ENCODE peak calls at places on chromosomes 3 and 15, in eight cellular contexts. S, Z, W, Y, E, L, M and N are unnamed samples.
A peak's percentile ranks its signal among the peaks of the same experiment; 100 is the strongest.

GRCh38 chr3:104988491-104988890 is 378.2 kb upstream of the ALCAM start:
- DNase-seq in L (no peak), Z (no peak), S (no peak), Y (no peak), W (no peak), E (no peak), M (no peak), N (no peak)

GRCh38 chr3:152318512-152318911 is 49.8 kb downstream of the MBNL1 start:
- DNase-seq in Y (no peak), M (no peak), Z (no peak), L (no peak), W (no peak), E (no peak), S (no peak), N (no peak)

GRCh38 chr15:80750591-80750990 is 28.6 kb upstream of the CEMIP start:
- DNase-seq in E (peak; percentile 40), S (no peak), L (no peak), W (no peak), Y (no peak), Z (no peak), M (peak; percentile 59), N (no peak)

GRCh38 chr3:14628406-14628805 is 23.2 kb upstream of the CCDC174 start:
- DNase-seq in E (no peak), W (no peak), L (no peak), Y (no peak), M (no peak), S (no peak), Z (no peak), N (no peak)

GRCh38 chr3:14649466-14649865 is 2.1 kb upstream of the CCDC174 start:
- DNase-seq in S (no peak), W (no peak), E (no peak), Y (no peak), L (no peak), M (no peak), Z (no peak), N (no peak)

GRCh38 chr3:197590313-197590962 is 34.7 kb upstream of the BDH1 start:
- DNase-seq in E (no peak), Y (peak; percentile 61), Z (peak; percentile 50), L (no peak), M (no peak), S (no peak), W (no peak), N (no peak)

GRCh38 chr15:31440754-31441298 is 114.2 kb downstream of the KLF13 start:
- DNase-seq in W (peak; percentile 65), Z (peak; percentile 25), E (peak; percentile 14), Y (peak; percentile 42), S (peak; percentile 86), L (peak; percentile 72), M (no peak), N (peak; percentile 29)

GRCh38 chr3:58526124-58526957 is 10.6 kb downstream of the ACOX2 start:
- DNase-seq in E (peak; percentile 92), S (no peak), Y (no peak), L (no peak), W (no peak), M (peak; percentile 89), Z (no peak), N (peak; percentile 96)

GRCh38 chr3:171525437-171525836 is 65.2 kb upstream of the TNIK start:
- DNase-seq in L (no peak), Y (no peak), Z (no peak), W (no peak), E (no peak), M (no peak), S (no peak), N (no peak)

GRCh38 chr3:39180546-39181346 is 11.6 kb downstream of the XIRP1 start:
- DNase-seq in Z (peak; percentile 93), E (peak; percentile 87), W (peak; percentile 91), Y (peak; percentile 97), S (peak; percentile 95), L (peak; percentile 91), M (peak; percentile 57), N (peak; percentile 85)

GRCh38 chr3:154229217-154229590 is 95.1 kb downstream of the DHX36 start:
- DNase-seq in W (no peak), M (peak; percentile 12), E (no peak), L (no peak), Y (no peak), Z (no peak), S (no peak), N (no peak)

GRCh38 chr15:58396181-58396580 is 35.6 kb upstream of the LIPC start:
- DNase-seq in E (peak; percentile 84), W (no peak), S (no peak), M (peak; percentile 84), L (no peak), Z (no peak), Y (no peak), N (peak; percentile 90)

GRCh38 chr3:197458906-197459470 is 96.8 kb downstream of the BDH1 start:
- DNase-seq in Y (no peak), E (no peak), Z (no peak), W (no peak), M (no peak), L (no peak), S (no peak), N (no peak)

GRCh38 chr3:165259518-165260193 is 63.5 kb upstream of the SLITRK3 start:
- DNase-seq in W (no peak), S (no peak), L (no peak), E (peak; percentile 41), Z (no peak), M (peak; percentile 10), Y (no peak), N (peak; percentile 59)

GRCh38 chr15:80517290-80517689 is 113.1 kb downstream of the ARNT2 start:
- DNase-seq in Z (no peak), W (no peak), L (no peak), S (no peak), M (no peak), E (no peak), Y (no peak), N (no peak)

GRCh38 chr3:133574260-133574881 is 885 bp downstream of the CDV3 start:
- DNase-seq in S (peak; percentile 91), Y (peak; percentile 76), L (peak; percentile 77), W (peak; percentile 70), Z (peak; percentile 68), E (peak; percentile 75), M (peak; percentile 72), N (peak; percentile 73)

GRCh38 chr3:107979538-107979937 is 111.3 kb downstream of the CD47 start:
- DNase-seq in E (no peak), L (no peak), Z (no peak), S (no peak), Y (no peak), W (no peak), M (no peak), N (peak; percentile 71)

GRCh38 chr15:20367093-20367492 is 174.5 kb downstream of the GOLGA6L6 start:
- DNase-seq in W (no peak), E (no peak), Z (no peak), Y (no peak), L (no peak), M (no peak), S (no peak), N (no peak)

GRCh38 chr3:144754076-144754783 is 782.6 kb downstream of the DIPK2A start:
- DNase-seq in Z (no peak), W (no peak), M (no peak), Y (no peak), E (no peak), S (no peak), L (no peak), N (no peak)

GRCh38 chr3:122324871-122325323 is at the start of gene CSTA:
- DNase-seq in W (no peak), L (no peak), E (no peak), M (no peak), Z (no peak), Y (no peak), S (no peak), N (peak; percentile 48)

GRCh38 chr3:182509312-182509711 is 284.0 kb upstream of the ATP11B start:
- DNase-seq in W (no peak), Y (no peak), L (no peak), Z (no peak), M (no peak), E (no peak), S (no peak), N (no peak)
- H3K4me3 ChIP-seq in W (no peak overlapping the region), Y (no peak overlapping the region), L (no peak overlapping the region), Z (no peak overlapping the region), M (no peak overlapping the region), E (no peak overlapping the region), S (no peak overlapping the region), N (no peak overlapping the region)

DNA sequence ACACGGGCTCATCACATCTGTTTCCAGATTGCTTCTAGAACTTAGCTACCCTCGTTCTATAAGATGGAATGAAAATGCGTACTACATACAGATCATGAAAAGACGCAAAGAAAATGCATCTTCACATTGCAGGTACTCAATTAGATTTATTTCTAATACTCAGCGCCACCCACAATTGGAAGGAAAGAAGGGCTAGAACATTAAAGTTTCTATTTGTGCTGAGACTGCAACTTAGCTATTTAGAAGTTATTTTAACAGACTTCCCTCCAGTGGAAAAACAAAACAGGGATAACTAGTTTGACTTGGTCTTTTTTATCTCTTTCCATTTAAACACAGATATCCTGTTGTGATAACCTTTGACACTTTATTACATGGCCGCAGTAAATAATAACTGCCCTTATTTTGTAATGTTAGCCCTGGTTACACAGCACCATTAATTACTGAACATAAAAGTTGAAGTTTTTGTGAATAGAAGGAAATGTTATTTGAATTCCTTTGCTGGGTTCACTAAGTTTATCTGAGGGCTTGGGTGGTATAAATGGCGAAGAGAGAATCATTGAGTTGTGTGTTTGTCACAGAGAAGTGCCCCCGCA is 86.9 kb upstream of the SLC25A26 start:
- DNase-seq in Y (no peak), E (no peak), L (no peak), M (no peak), S (no peak), W (no peak), Z (no peak), N (no peak)
- TF ChIP-seq CTCF in Y (no peak), E (no peak), L (no peak), M (no peak), S (no peak), W (no peak), Z (no peak), N (no peak)

GRCh38 chr15:56467626-56468025 is 2.7 kb upstream of the MNS1 start:
- DNase-seq in Z (no peak), E (no peak), W (no peak), S (no peak), Y (no peak), L (no peak), M (no peak), N (no peak)

GRCh38 chr15:56464893-56465520 is at the start of gene MNS1:
- DNase-seq in E (peak; percentile 96), L (peak; percentile 68), Y (peak; percentile 92), Z (peak; percentile 88), M (peak; percentile 95), S (peak; percentile 88), W (peak; percentile 91), N (peak; percentile 97)

GRCh38 chr15:56469484-56469883 is 4.5 kb upstream of the MNS1 start:
- DNase-seq in S (no peak), L (no peak), Y (no peak), W (no peak), Z (no peak), E (no peak), M (no peak), N (no peak)

GRCh38 chr15:56471440-56472069 is 6.6 kb upstream of the MNS1 start:
- DNase-seq in E (no peak), Y (no peak), Z (no peak), L (no peak), W (no peak), S (no peak), M (no peak), N (no peak)

GRCh38 chr15:56468271-56468912 is 3.5 kb upstream of the MNS1 start:
- DNase-seq in L (no peak), M (no peak), E (peak; percentile 3), Y (no peak), S (no peak), Z (no peak), W (no peak), N (peak; percentile 13)
- H3K4me3 ChIP-seq in L (peak overlapping the region; percentile 48), M (no peak overlapping the region), E (no peak overlapping the region), Y (no peak overlapping the region), S (peak overlapping the region; percentile 25), Z (no peak overlapping the region), W (no peak overlapping the region), N (peak overlapping the region; percentile 16)

GRCh38 chr3:126081618-126082333 is 2.1 kb downstream of the SLC41A3 start:
- DNase-seq in M (peak; percentile 57), L (no peak), E (peak; percentile 48), Z (no peak), S (no peak), W (no peak), Y (peak; percentile 38), N (peak; percentile 33)
- TF ChIP-seq CTCF in M (peak; percentile 22), L (peak; percentile 42), E (peak; percentile 42), Z (no peak), S (peak; percentile 29), W (no peak), Y (peak; percentile 10), N (peak; percentile 38)